ENCODE peak calls at places on chromosomes 7 and 10, in nine cellular contexts. S is gastrocnemius medialis, A is uterus, L is IMR-90, I is stomach, M is body of pancreas, G is heart left ventricle, H is H1, K is GM12878. X is an unnamed sample.

GRCh38 chr7:98569606-98570337 is 47.3 kb upstream of the NPTX2 start:
- DNase-seq in S (peak; percentile 47), A (peak; percentile 43), L (no peak), I (no peak), M (peak; percentile 64), G (peak; percentile 74), H (no peak), K (no peak), X (no peak)

GRCh38 chr10:123637326-123637880 is 28.8 kb upstream of the GPR26 start:
- DNase-seq in S (no peak), A (no peak), L (no peak), I (no peak), M (no peak), G (no peak), H (no peak), K (no peak), X (no peak)

GRCh38 chr10:112278871-112279270 is 4.3 kb upstream of the TECTB start:
- DNase-seq in S (no peak), A (no peak), L (no peak), I (no peak), M (no peak), G (no peak), H (no peak), K (no peak), X (no peak)

GRCh38 chr7:129990403-129991192 is 37.8 kb upstream of the UBE2H start:
- DNase-seq in S (no peak), A (no peak), L (peak; percentile 25), I (no peak), M (no peak), G (no peak), H (peak; percentile 48), K (no peak), X (no peak)

GRCh38 chr10:103493911-103494877 is 689 bp downstream of the NEURL1 start:
- DNase-seq in S (no peak), A (peak; percentile 60), L (no peak), I (no peak), M (peak; percentile 46), G (no peak), H (peak; percentile 65), K (no peak), X (no peak)

GRCh38 chr10:76504823-76505222 is 1073.4 kb downstream of the LRMDA start:
- DNase-seq in S (no peak), A (no peak), L (no peak), I (no peak), M (no peak), G (no peak), H (no peak), K (no peak), X (no peak)

GRCh38 chr7:158468700-158469296 is 118.8 kb downstream of the PTPRN2 start:
- DNase-seq in S (no peak), A (no peak), L (no peak), I (no peak), M (no peak), G (no peak), H (no peak), K (no peak), X (no peak)

GRCh38 chr10:10914129-10914528 is 103.5 kb upstream of the CELF2 start:
- DNase-seq in S (peak; percentile 39), A (peak; percentile 19), L (no peak), I (no peak), M (no peak), G (peak; percentile 38), H (no peak), K (no peak), X (no peak)

GRCh38 chr10:109324721-109325120 is 598.6 kb downstream of the XPNPEP1 start:
- DNase-seq in S (no peak), A (no peak), L (no peak), I (no peak), M (no peak), G (no peak), H (no peak), K (no peak), X (no peak)

GRCh38 chr7:80921130-80921529 is 2.3 kb upstream of the SEMA3C start:
- DNase-seq in S (no peak), A (no peak), L (no peak), I (no peak), M (no peak), G (no peak), H (no peak), K (no peak), X (no peak)
- TF ChIP-seq POLR2A in S (no peak), A (no peak), L (no peak), I (no peak), M (no peak), G (no peak), H (no peak), K (no peak), X (no peak)

GRCh38 chr10:116888380-116889055 is 39.2 kb downstream of the ENO4 start:
- DNase-seq in S (peak; percentile 20), A (peak; percentile 40), L (peak; percentile 89), I (peak; percentile 66), M (peak; percentile 76), G (peak; percentile 39), H (no peak), K (no peak), X (peak; percentile 59)

GRCh38 chr10:116882631-116883030 is 33.3 kb downstream of the ENO4 start:
- DNase-seq in S (no peak), A (no peak), L (no peak), I (no peak), M (no peak), G (no peak), H (no peak), K (no peak), X (no peak)

GRCh38 chr10:116889066-116889465 is 39.8 kb downstream of the ENO4 start:
- DNase-seq in S (no peak), A (no peak), L (no peak), I (no peak), M (no peak), G (no peak), H (no peak), K (no peak), X (no peak)

GRCh38 chr10:116891208-116891607 is 41.9 kb downstream of the ENO4 start:
- DNase-seq in S (no peak), A (no peak), L (peak; percentile 94), I (no peak), M (no peak), G (peak; percentile 67), H (no peak), K (no peak), X (no peak)

DNA sequence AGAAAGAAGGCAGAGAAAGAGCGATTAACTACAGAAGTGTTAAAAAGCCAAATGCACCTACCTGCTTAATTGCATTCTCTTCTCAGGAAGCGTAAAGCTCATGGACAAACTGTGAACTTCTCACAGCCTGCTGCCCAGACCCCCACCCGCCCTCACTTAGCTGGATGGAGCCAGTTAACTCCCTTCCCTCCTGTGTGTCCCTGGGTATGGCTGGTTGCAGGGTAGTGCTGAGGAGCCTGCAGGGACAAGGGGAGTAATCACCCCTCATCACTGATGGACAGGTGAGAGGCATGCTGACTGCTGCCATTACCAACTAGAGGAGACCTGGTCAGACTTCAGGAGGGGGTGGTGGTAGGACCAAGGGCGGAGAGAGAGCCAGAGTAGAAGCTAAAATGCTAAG is 37.5 kb downstream of the ENO4 start:
- DNase-seq in S (no peak), A (no peak), L (no peak), I (no peak), M (no peak), G (no peak), H (no peak), K (no peak), X (no peak)
- H3K4me3 ChIP-seq in S (no peak overlapping the region), A (no peak overlapping the region), L (no peak overlapping the region), I (no peak overlapping the region), M (no peak overlapping the region), G (no peak overlapping the region), H (no peak overlapping the region), K (no peak overlapping the region), X (no peak overlapping the region)

DNA sequence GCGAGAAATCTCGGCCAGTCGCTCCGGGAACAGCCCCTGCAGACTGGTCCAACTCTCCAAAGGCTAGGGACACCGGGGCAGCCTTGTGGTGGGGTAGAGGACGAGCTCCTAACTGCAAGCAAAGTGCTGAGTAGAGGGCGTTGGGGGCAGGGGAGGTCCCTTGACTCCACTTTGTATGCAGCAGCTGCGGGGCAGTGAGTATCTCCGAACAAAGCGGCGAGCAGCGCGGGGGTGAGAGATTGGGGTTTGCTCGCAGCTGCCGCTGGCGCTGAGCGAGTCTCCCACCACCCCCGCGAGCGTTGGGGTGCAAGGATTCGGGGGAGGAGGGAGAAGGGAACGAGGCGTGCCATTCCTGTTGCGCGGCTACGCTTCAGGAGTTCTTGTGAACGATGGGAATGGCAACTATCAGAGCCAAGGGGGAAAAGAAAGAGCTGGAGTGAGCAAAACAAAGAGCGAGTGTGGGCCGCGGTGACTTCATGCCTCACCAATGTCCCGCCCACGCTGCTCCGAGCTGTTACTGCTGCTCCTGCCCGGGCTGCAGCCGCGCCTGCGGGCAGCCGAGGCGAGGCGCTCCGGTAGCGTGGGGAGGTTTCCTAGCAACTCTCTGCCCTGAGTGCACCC is 414 bp upstream of the ITGB8 start:
- DNase-seq in S (peak; percentile 18), A (peak; percentile 91), L (peak; percentile 94), I (peak; percentile 81), M (peak; percentile 90), G (peak; percentile 90), H (peak; percentile 80), K (no peak), X (peak; percentile 95)
- TF ChIP-seq POLR2A in S (no peak), A (no peak), L (peak; percentile 48), I (no peak), M (peak; percentile 82), G (no peak), H (peak; percentile 94), K (no peak), X (no peak)

GRCh38 chr7:75608451-75609122 is 116.5 kb downstream of the SPDYE5 start:
- DNase-seq in S (no peak), A (no peak), L (no peak), I (no peak), M (no peak), G (no peak), H (no peak), K (no peak), X (no peak)

GRCh38 chr7:75613351-75613750 is 121.2 kb downstream of the SPDYE5 start:
- DNase-seq in S (no peak), A (no peak), L (no peak), I (no peak), M (no peak), G (no peak), H (no peak), K (no peak), X (no peak)

GRCh38 chr7:75616421-75617167 is 122.1 kb downstream of the HIP1 start:
- DNase-seq in S (no peak), A (no peak), L (no peak), I (no peak), M (no peak), G (no peak), H (no peak), K (no peak), X (no peak)

GRCh38 chr7:75614390-75614789 is 122.3 kb downstream of the SPDYE5 start:
- DNase-seq in S (no peak), A (no peak), L (no peak), I (no peak), M (no peak), G (no peak), H (no peak), K (no peak), X (no peak)

DNA sequence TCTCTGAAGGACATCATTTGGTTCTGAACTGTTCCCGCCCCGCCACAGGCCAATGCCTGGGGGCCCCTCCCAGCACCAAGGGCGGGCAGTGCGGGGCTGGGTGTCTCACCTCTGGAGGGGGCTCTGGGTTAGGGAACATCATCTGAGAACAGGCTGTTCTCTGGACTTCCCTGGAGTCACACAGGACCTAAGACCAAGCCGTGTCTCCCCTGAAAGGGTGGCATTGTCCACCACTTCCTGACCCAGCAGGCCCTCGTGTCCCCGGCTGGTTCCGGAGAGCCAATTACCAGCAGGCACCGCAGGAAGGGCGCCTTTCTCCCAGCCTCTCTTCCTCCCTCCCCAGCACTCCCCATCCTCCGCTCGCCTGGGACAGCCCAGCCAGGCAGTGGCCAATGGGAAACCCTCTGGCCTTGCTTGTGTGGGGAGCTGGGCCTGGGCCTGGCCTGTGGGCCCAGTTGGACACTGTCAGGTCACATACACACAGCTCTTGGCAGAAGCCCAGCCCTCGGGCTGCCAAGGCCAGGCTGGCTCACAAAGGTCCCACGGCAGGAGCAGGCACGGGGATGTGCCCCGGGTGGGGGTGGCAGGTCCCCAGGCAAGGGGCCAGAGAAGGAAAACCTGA is 119.5 kb downstream of the SPDYE5 start:
- DNase-seq in S (peak; percentile 37), A (peak; percentile 69), L (no peak), I (peak; percentile 86), M (peak; percentile 87), G (peak; percentile 95), H (peak; percentile 68), K (no peak), X (peak; percentile 34)
- H3K4me3 ChIP-seq in S (no peak overlapping the region), A (no peak overlapping the region), L (no peak overlapping the region), I (no peak overlapping the region), M (no peak overlapping the region), G (peak overlapping the region; percentile 46), H (no peak overlapping the region), K (no peak overlapping the region), X (no peak overlapping the region)